ENCODE peak calls at places on chromosomes 11 and 22, in four cellular contexts. X is suprapubic skin; A is CD8-positive, alpha-beta memory T cell; T is MG63. P is an unnamed sample. For H3K9me3, the result is how much of the 10 kb centered on the place peaks cover.

GRCh38 chr11:79973701-79974626 is 533.1 kb upstream of the TENM4 start:
- DNase-seq in X (no peak), A (no peak), T (no peak), P (peak)

GRCh38 chr11:61837411-61838005 is 9.4 kb downstream of the FADS2 start:
- DNase-seq in X (no peak), A (no peak), T (no peak), P (no peak)

GRCh38 chr11:107018902-107019493 is 722 bp upstream of the GUCY1A2 start:
- DNase-seq in X (peak), A (no peak), T (peak), P (peak)

GRCh38 chr11:108115495-108116140 is 5.7 kb upstream of the ACAT1 start:
- DNase-seq in X (peak), A (no peak), T (peak), P (peak)

GRCh38 chr11:64726211-64726641 is 3.2 kb upstream of the NRXN2 start:
- DNase-seq in X (no peak), A (no peak), T (no peak), P (no peak)

GRCh38 chr11:60899021-60899936 is 7.1 kb downstream of the PRPF19 start:
- DNase-seq in X (no peak), A (peak), T (peak), P (peak)

GRCh38 chr11:69400769-69401590 is 80.5 kb upstream of the LINC01488 start:
- DNase-seq in X (peak), A (no peak), T (no peak), P (no peak)

GRCh38 chr11:95536049-95536448 is 253.5 kb downstream of the FAM76B start:
- DNase-seq in X (no peak), A (no peak), T (no peak), P (no peak)

GRCh38 chr11:129960216-129961214 is 42.1 kb downstream of the PRDM10 start:
- DNase-seq in X (no peak), A (no peak), T (peak), P (peak)

GRCh38 chr11:12276356-12276755 is 101.0 kb upstream of the PARVA start:
- DNase-seq in X (peak), A (peak), T (no peak), P (no peak)

GRCh38 chr11:117669062-117669461 is 128.0 kb downstream of the DSCAML1 start:
- DNase-seq in X (no peak), A (no peak), T (no peak), P (no peak)

GRCh38 chr11:134119094-134119493 is 50.2 kb downstream of the JAM3 start:
- DNase-seq in X (no peak), A (no peak), T (no peak), P (peak)

GRCh38 chr11:27694992-27695391 is 5.3 kb downstream of the BDNF start:
- DNase-seq in X (no peak), A (no peak), T (no peak), P (peak)

GRCh38 chr11:65439331-65440181 is 17.0 kb downstream of the NEAT1 start:
- DNase-seq in X (peak), A (peak), T (peak), P (peak)

GRCh38 chr22:50526849-50527801 is 1.7 kb upstream of the SCO2 start:
- DNase-seq in X (no peak), A (no peak), T (peak), P (peak)

GRCh38 chr22:23574371-23574811 is 5.7 kb downstream of the IGLL1 start:
- DNase-seq in X (no peak), A (no peak), T (no peak), P (no peak)

GRCh38 chr11:132343445-132343844 is 973.0 kb downstream of the NTM start:
- DNase-seq in X (no peak), A (no peak), T (no peak), P (no peak)

GRCh38 chr11:88631497-88631896 is 294.0 kb upstream of the CTSC start:
- DNase-seq in X (no peak), A (no peak), T (no peak), P (no peak)

GRCh38 chr11:72308226-72309073 is 64.5 kb upstream of the PHOX2A start:
- DNase-seq in X (no peak), A (no peak), T (no peak), P (peak)

GRCh38 chr22:42855211-42855610 is 1.9 kb downstream of the ARFGAP3 start:
- DNase-seq in X (peak), A (no peak), T (no peak), P (no peak)

GRCh38 chr11:3087373-3087772 is 30.1 kb upstream of the CARS1 start:
- DNase-seq in X (no peak), A (no peak), T (no peak), P (no peak)

GRCh38 chr11:3936517-3936916 is 81.1 kb downstream of the STIM1 start:
- DNase-seq in X (no peak), A (no peak), T (no peak), P (no peak)

GRCh38 chr11:121723261-121723741 is 270.5 kb upstream of the SORL1-AS1 start:
- DNase-seq in X (no peak), A (no peak), T (no peak), P (peak)

GRCh38 chr22:21643533-21644357 is 1.6 kb downstream of the SDF2L1 start:
- DNase-seq in X (no peak), A (no peak), T (no peak), P (no peak)

GRCh38 chr11:63841554-63841953 is 2.6 kb downstream of the MARK2 start:
- DNase-seq in X (no peak), A (no peak), T (peak), P (peak)

GRCh38 chr11:111419641-111420327 is 40.7 kb upstream of the POU2AF1 start:
- DNase-seq in X (no peak), A (no peak), T (peak), P (no peak)

GRCh38 chr22:26169312-26170111 is at the start of gene SEZ6L:
- DNase-seq in X (no peak), A (no peak), T (no peak), P (peak)

GRCh38 chr11:134246678-134247077 is 6.5 kb downstream of the THYN1 start:
- DNase-seq in X (no peak), A (no peak), T (no peak), P (no peak)

GRCh38 chr22:29524440-29525191 is 28.9 kb downstream of the THOC5 start:
- DNase-seq in X (no peak), A (no peak), T (peak), P (peak)

GRCh38 chr11:16745950-16746349 is 7.5 kb downstream of the C11orf58 start:
- DNase-seq in X (no peak), A (no peak), T (no peak), P (no peak)

GRCh38 chr11:12390687-12391110 is 13.3 kb downstream of the PARVA start:
- DNase-seq in X (no peak), A (no peak), T (no peak), P (peak)

GRCh38 chr22:29359469-29359868 is 28.9 kb downstream of the AP1B1 start:
- DNase-seq in X (no peak), A (no peak), T (peak), P (peak)

GRCh38 chr11:76598426-76598839 is 72.1 kb downstream of the LRRC32 start:
- DNase-seq in X (peak), A (peak), T (no peak), P (no peak)

GRCh38 chr11:67646535-67647336 is 3.8 kb downstream of the ACY3 start:
- DNase-seq in X (no peak), A (peak), T (no peak), P (no peak)

GRCh38 chr11:2441171-2441570 is 3.1 kb downstream of the TRPM5 start:
- DNase-seq in X (peak), A (peak), T (no peak), P (no peak)

GRCh38 chr11:80694385-80694784 is 1253.6 kb upstream of the TENM4 start:
- DNase-seq in X (no peak), A (no peak), T (no peak), P (no peak)

GRCh38 chr22:19036523-19037273 is 85.5 kb downstream of the DGCR2 start:
- DNase-seq in X (peak), A (no peak), T (no peak), P (no peak)

DNA sequence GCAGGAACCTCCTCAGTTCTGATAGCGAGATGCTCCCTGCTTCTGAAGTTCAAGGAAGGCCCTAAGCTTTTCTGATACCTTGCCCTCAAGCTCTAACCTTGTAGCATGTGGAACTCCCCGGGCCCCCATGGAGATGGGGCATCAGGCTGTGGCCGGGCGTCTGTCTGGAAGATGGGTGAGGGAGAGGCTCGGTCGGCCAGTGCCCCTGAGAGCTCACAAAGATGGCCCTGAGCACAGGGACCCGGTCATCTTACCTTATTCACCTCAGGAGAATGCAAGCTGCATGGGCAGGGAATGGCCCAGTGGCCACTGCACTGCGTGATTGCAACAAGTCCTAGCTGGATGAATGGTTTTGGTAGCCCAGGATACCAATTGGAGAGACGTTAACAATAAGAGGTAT is 830.3 kb downstream of the TBC1D22A start:
- DNase-seq in X (no peak), A (no peak), T (no peak), P (no peak)
- H3K9me3 ChIP-seq in X (under half), A (under half), T (under half), P (under half)

GRCh38 chr22:39351689-39352214 is 2.0 kb downstream of the SYNGR1 start:
- DNase-seq in X (no peak), A (peak), T (no peak), P (peak)
- H3K4me3 ChIP-seq in X (peak), A (no peak), T (no peak), P (no peak)

DNA sequence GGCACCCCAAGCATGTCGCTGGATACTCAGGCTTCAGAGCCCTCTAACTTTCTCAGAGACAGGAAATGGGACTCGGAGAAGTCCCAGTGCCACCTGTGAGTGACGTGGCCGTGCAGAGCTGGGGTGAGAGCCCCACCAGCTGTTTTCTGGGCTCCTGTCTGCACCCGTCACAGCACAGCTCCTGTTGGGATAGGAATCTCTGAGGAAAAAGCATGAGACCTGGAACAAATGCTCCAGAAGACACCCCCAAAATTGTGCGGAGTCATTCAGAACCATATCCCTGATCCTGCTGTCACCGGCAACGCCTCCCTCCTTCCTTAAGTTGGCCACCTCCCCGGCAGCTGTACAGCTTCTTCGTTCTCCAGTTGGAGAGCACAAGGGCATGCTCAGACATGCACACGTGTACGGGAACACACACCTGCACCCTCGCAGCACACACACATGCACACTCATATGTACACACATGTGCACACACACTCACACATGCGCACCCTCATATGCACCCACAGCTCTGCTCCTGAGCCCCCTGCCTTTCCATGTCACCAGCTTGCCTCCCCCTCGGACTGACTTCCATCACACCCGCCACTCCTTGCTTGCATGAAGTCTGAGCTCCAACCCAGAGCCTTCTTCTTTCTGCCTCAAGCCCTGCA is 1430.0 kb downstream of the BRD1 start:
- DNase-seq in X (no peak), A (no peak), T (no peak), P (no peak)
- H3K9me3 ChIP-seq in X (under half), A (under half), T (under half), P (under half)

DNA sequence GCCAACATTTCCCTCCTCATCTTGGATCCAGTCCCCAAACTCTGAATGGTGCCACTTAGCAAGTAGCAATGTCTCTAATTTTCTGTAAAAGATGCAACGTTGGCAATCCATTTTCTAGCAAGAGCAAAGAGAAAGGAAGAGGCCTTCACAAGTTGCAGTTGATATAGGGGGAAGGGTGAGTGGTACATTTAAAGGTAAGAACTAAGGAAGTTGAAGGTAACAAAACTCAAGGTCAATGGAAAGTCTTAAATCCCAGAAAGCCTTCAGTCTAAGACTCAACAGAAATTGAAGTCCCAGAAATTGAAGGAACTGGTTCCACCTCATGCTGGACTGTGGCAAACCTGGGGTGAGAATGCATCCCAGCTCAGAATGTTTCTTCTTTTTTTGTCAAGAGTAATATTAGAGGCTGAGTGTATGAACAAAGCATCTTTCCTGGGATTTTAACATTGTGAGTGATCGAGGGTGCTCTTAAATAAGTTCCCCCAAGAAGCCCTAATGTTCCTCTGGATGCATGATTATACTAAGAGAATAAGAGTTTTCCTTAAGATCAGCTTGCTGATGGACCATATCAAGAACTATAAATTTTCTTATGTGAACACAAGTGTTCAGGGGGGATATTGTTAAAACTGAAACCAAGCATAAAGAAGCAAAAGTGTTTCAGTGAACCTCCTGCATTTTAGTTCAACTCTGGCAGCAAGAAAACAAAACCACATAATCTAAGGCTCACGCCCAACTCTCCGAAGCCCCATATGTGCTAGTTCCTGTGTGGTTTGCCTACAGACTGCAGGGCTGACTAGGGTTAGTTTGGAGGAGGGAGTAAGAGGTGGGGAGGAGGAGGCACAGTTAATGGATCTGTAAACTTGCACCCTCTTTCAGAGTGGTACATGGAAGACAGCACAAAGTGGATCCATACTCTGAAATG is at the start of gene GRAP2:
- DNase-seq in X (no peak), A (peak), T (no peak), P (no peak)
- H3K4me3 ChIP-seq in X (no peak), A (peak), T (no peak), P (no peak)